ENCODE peak calls at places on chromosomes 16 and 17, in ten cellular contexts. One of them, this sample, is unnamed.

GRCh38 chr16:67977469-67978227 is 2.7 kb downstream of the DPEP3 start:
- DNase-seq in heart right ventricle: no peak
- DNase-seq in thoracic aorta: no peak
- DNase-seq in heart left ventricle: no peak
- DNase-seq in CD4-positive, alpha-beta T cell: no peak
- DNase-seq in adrenal gland: no peak
- DNase-seq in AG04450: no peak
- DNase-seq in uterus: no peak
- DNase-seq in CD8-positive, alpha-beta T cell: no peak
- DNase-seq in colonic mucosa: no peak
- DNase-seq in this sample: no peak

GRCh38 chr16:2981177-2981898 is 1.1 kb upstream of the PKMYT1 start:
- DNase-seq in CD4-positive, alpha-beta T cell: no peak
- DNase-seq in heart left ventricle: peak; percentile 42
- DNase-seq in uterus: no peak
- DNase-seq in AG04450: no peak
- DNase-seq in CD8-positive, alpha-beta T cell: no peak
- DNase-seq in thoracic aorta: no peak
- DNase-seq in colonic mucosa: peak; percentile 40
- DNase-seq in adrenal gland: peak; percentile 67
- DNase-seq in heart right ventricle: no peak
- DNase-seq in this sample: peak; percentile 43

GRCh38 chr17:82013341-82013740 is 9.3 kb downstream of the CENPX start:
- DNase-seq in AG04450: no peak
- DNase-seq in uterus: peak; percentile 58
- DNase-seq in heart right ventricle: peak; percentile 27
- DNase-seq in adrenal gland: no peak
- DNase-seq in colonic mucosa: no peak
- DNase-seq in thoracic aorta: no peak
- DNase-seq in CD4-positive, alpha-beta T cell: no peak
- DNase-seq in CD8-positive, alpha-beta T cell: no peak
- DNase-seq in heart left ventricle: peak; percentile 68
- DNase-seq in this sample: no peak

GRCh38 chr16:71526111-71526998 is at the start of gene CHST4:
- DNase-seq in CD8-positive, alpha-beta T cell: no peak
- DNase-seq in uterus: peak; percentile 31
- DNase-seq in adrenal gland: peak; percentile 72
- DNase-seq in heart left ventricle: no peak
- DNase-seq in CD4-positive, alpha-beta T cell: no peak
- DNase-seq in colonic mucosa: no peak
- DNase-seq in AG04450: peak; percentile 27
- DNase-seq in heart right ventricle: no peak
- DNase-seq in thoracic aorta: no peak
- DNase-seq in this sample: peak; percentile 74

GRCh38 chr17:31907342-31907975 is 6.0 kb upstream of the UTP6 start:
- DNase-seq in heart left ventricle: peak; percentile 45
- DNase-seq in CD8-positive, alpha-beta T cell: no peak
- DNase-seq in AG04450: peak; percentile 21
- DNase-seq in adrenal gland: peak; percentile 76
- DNase-seq in heart right ventricle: peak; percentile 36
- DNase-seq in CD4-positive, alpha-beta T cell: no peak
- DNase-seq in uterus: peak; percentile 55
- DNase-seq in thoracic aorta: no peak
- DNase-seq in colonic mucosa: peak; percentile 32
- DNase-seq in this sample: peak; percentile 72

GRCh38 chr17:35892091-35892637 is 12.0 kb upstream of the CCL5 start:
- DNase-seq in heart right ventricle: no peak
- DNase-seq in CD4-positive, alpha-beta T cell: no peak
- DNase-seq in uterus: no peak
- DNase-seq in thoracic aorta: no peak
- DNase-seq in heart left ventricle: no peak
- DNase-seq in CD8-positive, alpha-beta T cell: peak; percentile 60
- DNase-seq in adrenal gland: peak; percentile 26
- DNase-seq in colonic mucosa: no peak
- DNase-seq in AG04450: no peak
- DNase-seq in this sample: no peak

GRCh38 chr17:9360610-9361571 is 214.7 kb downstream of the STX8 start:
- DNase-seq in adrenal gland: peak; percentile 78
- DNase-seq in CD8-positive, alpha-beta T cell: no peak
- DNase-seq in heart right ventricle: peak; percentile 11
- DNase-seq in CD4-positive, alpha-beta T cell: no peak
- DNase-seq in heart left ventricle: peak; percentile 29
- DNase-seq in uterus: no peak
- DNase-seq in AG04450: peak; percentile 67
- DNase-seq in colonic mucosa: no peak
- DNase-seq in thoracic aorta: no peak
- DNase-seq in this sample: peak; percentile 90

GRCh38 chr17:78127888-78128615 is 503 bp downstream of the TMC6 start:
- DNase-seq in heart right ventricle: no peak
- DNase-seq in heart left ventricle: no peak
- DNase-seq in AG04450: no peak
- DNase-seq in colonic mucosa: peak; percentile 63
- DNase-seq in adrenal gland: no peak
- DNase-seq in CD4-positive, alpha-beta T cell: no peak
- DNase-seq in uterus: no peak
- DNase-seq in CD8-positive, alpha-beta T cell: peak; percentile 69
- DNase-seq in thoracic aorta: no peak
- DNase-seq in this sample: peak; percentile 68

GRCh38 chr16:3141781-3142311 is 7.0 kb downstream of the ZNF213 start:
- DNase-seq in uterus: no peak
- DNase-seq in heart right ventricle: no peak
- DNase-seq in adrenal gland: no peak
- DNase-seq in thoracic aorta: no peak
- DNase-seq in colonic mucosa: no peak
- DNase-seq in AG04450: no peak
- DNase-seq in CD4-positive, alpha-beta T cell: no peak
- DNase-seq in CD8-positive, alpha-beta T cell: no peak
- DNase-seq in heart left ventricle: peak; percentile 23
- DNase-seq in this sample: no peak

GRCh38 chr17:51322390-51323029 is 62.2 kb downstream of the UTP18 start:
- DNase-seq in thoracic aorta: no peak
- DNase-seq in AG04450: no peak
- DNase-seq in adrenal gland: no peak
- DNase-seq in colonic mucosa: no peak
- DNase-seq in CD8-positive, alpha-beta T cell: no peak
- DNase-seq in heart right ventricle: no peak
- DNase-seq in CD4-positive, alpha-beta T cell: no peak
- DNase-seq in heart left ventricle: no peak
- DNase-seq in uterus: no peak
- DNase-seq in this sample: peak; percentile 46

GRCh38 chr16:79598341-79599181 is 2.0 kb downstream of the MAF start:
- DNase-seq in heart left ventricle: peak; percentile 77
- DNase-seq in uterus: peak; percentile 71
- DNase-seq in CD4-positive, alpha-beta T cell: peak; percentile 19
- DNase-seq in CD8-positive, alpha-beta T cell: peak; percentile 61
- DNase-seq in colonic mucosa: peak; percentile 29
- DNase-seq in AG04450: no peak
- DNase-seq in adrenal gland: peak; percentile 73
- DNase-seq in thoracic aorta: peak; percentile 16
- DNase-seq in heart right ventricle: peak; percentile 55
- DNase-seq in this sample: peak; percentile 50
- H3K27me3 ChIP-seq in heart left ventricle: no peaks in the 10 kb centered on the region
- H3K27me3 ChIP-seq in uterus: no peaks in the 10 kb centered on the region
- H3K27me3 ChIP-seq in CD4-positive, alpha-beta T cell: no peaks in the 10 kb centered on the region
- H3K27me3 ChIP-seq in CD8-positive, alpha-beta T cell: peaks cover 9% of the 10 kb centered on the region
- H3K27me3 ChIP-seq in colonic mucosa: peaks cover 4% of the 10 kb centered on the region
- H3K27me3 ChIP-seq in AG04450: peaks cover 26% of the 10 kb centered on the region
- H3K27me3 ChIP-seq in adrenal gland: no peaks in the 10 kb centered on the region
- H3K27me3 ChIP-seq in thoracic aorta: no peaks in the 10 kb centered on the region
- H3K27me3 ChIP-seq in heart right ventricle: no peaks in the 10 kb centered on the region
- H3K27me3 ChIP-seq in this sample: no peaks in the 10 kb centered on the region

DNA sequence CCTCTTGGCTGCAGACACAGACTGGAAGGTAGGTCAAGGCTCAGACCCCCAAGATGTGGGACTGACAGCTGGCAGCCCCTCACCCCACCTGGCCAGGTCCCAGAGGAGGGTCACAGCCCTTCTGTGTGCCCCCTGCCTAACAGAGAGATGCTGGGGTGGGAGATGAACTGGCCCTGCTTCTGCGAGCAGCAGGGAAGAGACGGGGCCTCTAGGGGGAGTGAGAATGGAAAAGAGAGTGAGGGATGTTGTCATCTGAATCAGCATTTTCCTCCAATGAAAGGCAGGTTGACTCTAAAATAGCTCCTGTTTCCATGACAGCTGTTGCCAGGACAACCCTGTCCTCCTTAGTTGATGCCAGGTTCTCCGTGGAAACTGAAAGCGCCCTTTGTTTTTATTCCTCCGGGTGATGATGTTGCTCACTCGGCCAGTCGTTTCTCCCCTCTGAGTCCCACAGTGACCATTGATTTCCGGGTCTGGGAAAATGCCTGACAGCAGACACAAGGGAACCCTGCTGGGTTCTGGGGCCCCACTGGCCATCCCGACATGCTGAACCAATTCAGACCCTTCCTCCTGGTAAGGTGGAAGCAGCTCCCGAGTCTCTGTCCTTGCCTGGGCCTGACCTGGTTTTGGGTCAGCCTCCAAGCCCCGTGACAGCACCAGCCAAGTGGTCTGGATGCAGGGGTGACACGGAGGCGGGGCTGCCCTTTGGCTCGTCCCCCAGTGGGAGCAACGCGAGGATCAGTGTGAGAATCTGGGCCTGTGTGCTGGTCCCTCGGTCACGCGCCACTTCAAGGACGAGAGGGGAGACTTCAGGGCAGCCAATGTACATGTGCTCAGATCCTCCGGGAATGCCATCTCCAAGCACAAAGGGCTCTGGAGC is 4.7 kb upstream of the NDRG4 start:
- DNase-seq in uterus: peak; percentile 86
- DNase-seq in CD8-positive, alpha-beta T cell: no peak
- DNase-seq in thoracic aorta: peak; percentile 47
- DNase-seq in adrenal gland: peak; percentile 92
- DNase-seq in heart right ventricle: peak; percentile 95
- DNase-seq in CD4-positive, alpha-beta T cell: peak; percentile 35
- DNase-seq in heart left ventricle: peak; percentile 88
- DNase-seq in AG04450: peak; percentile 93
- DNase-seq in colonic mucosa: peak; percentile 64
- DNase-seq in this sample: peak; percentile 85
- TF ChIP-seq CTCF in uterus: peak; percentile 38
- TF ChIP-seq CTCF in CD8-positive, alpha-beta T cell: no peak
- TF ChIP-seq CTCF in thoracic aorta: peak; percentile 44
- TF ChIP-seq CTCF in adrenal gland: peak; percentile 54
- TF ChIP-seq CTCF in heart right ventricle: peak; percentile 50
- TF ChIP-seq CTCF in CD4-positive, alpha-beta T cell: no peak
- TF ChIP-seq CTCF in heart left ventricle: peak; percentile 66
- TF ChIP-seq CTCF in AG04450: peak; percentile 76
- TF ChIP-seq CTCF in colonic mucosa: no peak
- TF ChIP-seq CTCF in this sample: peak; percentile 80

DNA sequence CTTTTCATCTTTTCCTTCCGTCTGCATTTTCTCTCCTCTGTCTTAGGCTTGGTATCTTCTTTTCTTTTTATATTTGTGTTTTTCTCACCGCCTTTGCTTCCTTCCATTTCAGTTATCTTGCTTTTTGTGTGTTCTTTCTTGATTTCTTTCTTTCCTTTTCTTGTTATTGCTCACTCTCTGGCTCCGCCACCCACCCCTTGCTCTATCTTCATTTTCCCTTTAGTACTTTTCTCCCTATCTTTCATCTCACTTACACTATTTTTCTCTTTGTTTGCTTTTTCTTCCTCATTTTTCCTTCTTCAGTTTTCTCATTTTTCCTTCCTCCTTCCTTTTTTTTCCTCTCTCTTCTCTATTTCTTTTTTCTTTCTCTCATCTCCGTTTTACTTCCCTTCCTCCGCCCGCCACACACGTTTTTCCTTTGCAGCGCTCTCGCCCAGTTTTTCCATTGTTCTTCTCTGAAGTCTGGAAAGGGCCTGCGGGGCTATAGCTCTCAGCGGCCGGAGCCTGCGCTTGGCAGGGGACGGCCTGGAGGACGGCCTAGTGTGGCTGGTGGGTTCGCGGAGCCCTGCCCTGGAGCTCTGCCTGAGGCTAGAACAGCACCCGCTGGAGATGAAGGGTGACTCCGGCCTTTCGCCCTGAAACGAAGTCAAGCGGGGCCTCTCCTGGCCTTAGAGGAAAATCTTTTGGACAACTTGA is 5.2 kb upstream of the HOXB13 start:
- DNase-seq in uterus: no peak
- DNase-seq in AG04450: no peak
- DNase-seq in CD8-positive, alpha-beta T cell: no peak
- DNase-seq in heart left ventricle: no peak
- DNase-seq in CD4-positive, alpha-beta T cell: no peak
- DNase-seq in thoracic aorta: no peak
- DNase-seq in heart right ventricle: no peak
- DNase-seq in colonic mucosa: no peak
- DNase-seq in adrenal gland: no peak
- DNase-seq in this sample: no peak
- H3K27me3 ChIP-seq in uterus: peaks cover 72% of the 10 kb centered on the region
- H3K27me3 ChIP-seq in AG04450: peaks cover 96% of the 10 kb centered on the region
- H3K27me3 ChIP-seq in CD8-positive, alpha-beta T cell: peaks cover 68% of the 10 kb centered on the region
- H3K27me3 ChIP-seq in heart left ventricle: peaks cover 98% of the 10 kb centered on the region
- H3K27me3 ChIP-seq in CD4-positive, alpha-beta T cell: peaks cover 97% of the 10 kb centered on the region
- H3K27me3 ChIP-seq in thoracic aorta: peaks cover 26% of the 10 kb centered on the region
- H3K27me3 ChIP-seq in heart right ventricle: peaks cover 100% of the 10 kb centered on the region
- H3K27me3 ChIP-seq in colonic mucosa: peaks cover 34% of the 10 kb centered on the region
- H3K27me3 ChIP-seq in adrenal gland: peaks cover 95% of the 10 kb centered on the region
- H3K27me3 ChIP-seq in this sample: peaks cover 100% of the 10 kb centered on the region

GRCh38 chr17:73494096-73494954 is 149.9 kb downstream of the SDK2 start:
- DNase-seq in CD8-positive, alpha-beta T cell: no peak
- DNase-seq in heart right ventricle: no peak
- DNase-seq in heart left ventricle: no peak
- DNase-seq in thoracic aorta: no peak
- DNase-seq in colonic mucosa: no peak
- DNase-seq in AG04450: no peak
- DNase-seq in adrenal gland: no peak
- DNase-seq in uterus: no peak
- DNase-seq in CD4-positive, alpha-beta T cell: no peak
- DNase-seq in this sample: no peak
- TF ChIP-seq CTCF in CD8-positive, alpha-beta T cell: no peak
- TF ChIP-seq CTCF in heart right ventricle: no peak
- TF ChIP-seq CTCF in heart left ventricle: no peak
- TF ChIP-seq CTCF in thoracic aorta: no peak
- TF ChIP-seq CTCF in colonic mucosa: no peak
- TF ChIP-seq CTCF in AG04450: no peak
- TF ChIP-seq CTCF in adrenal gland: no peak
- TF ChIP-seq CTCF in uterus: no peak
- TF ChIP-seq CTCF in CD4-positive, alpha-beta T cell: no peak
- TF ChIP-seq CTCF in this sample: no peak

This sample was measured in cardiac muscle cell.